ENCODE peak calls at places on chromosomes 16 and 17, in five cellular contexts. One of them, this sample, is unnamed.

GRCh38 chr17:79616801-79617200 is 6.0 kb upstream of the RBFOX3 start:
- DNase-seq in AG20443: no peak
- DNase-seq in naive thymus-derived CD8-positive, alpha-beta T cell: no peak
- DNase-seq in testis: no peak
- DNase-seq in T-helper 17 cell: no peak
- DNase-seq in this sample: no peak

GRCh38 chr17:17963066-17963465 is 9.1 kb downstream of the TOM1L2 start:
- DNase-seq in AG20443: no peak
- DNase-seq in naive thymus-derived CD8-positive, alpha-beta T cell: no peak
- DNase-seq in testis: no peak
- DNase-seq in T-helper 17 cell: no peak
- DNase-seq in this sample: no peak

GRCh38 chr17:82878545-82878944 is 38.7 kb upstream of the ZNF750 start:
- DNase-seq in AG20443: no peak
- DNase-seq in naive thymus-derived CD8-positive, alpha-beta T cell: no peak
- DNase-seq in testis: peak
- DNase-seq in T-helper 17 cell: no peak
- DNase-seq in this sample: no peak

GRCh38 chr16:15587152-15587825 is 55.7 kb downstream of the MARF1 start:
- DNase-seq in AG20443: no peak
- DNase-seq in naive thymus-derived CD8-positive, alpha-beta T cell: no peak
- DNase-seq in testis: no peak
- DNase-seq in T-helper 17 cell: no peak
- DNase-seq in this sample: no peak

GRCh38 chr16:28261916-28262315 is 30.4 kb upstream of the SBK1 start:
- DNase-seq in AG20443: no peak
- DNase-seq in naive thymus-derived CD8-positive, alpha-beta T cell: no peak
- DNase-seq in testis: no peak
- DNase-seq in T-helper 17 cell: no peak
- DNase-seq in this sample: no peak

GRCh38 chr16:10578474-10579316 is 1.7 kb downstream of the EMP2 start:
- DNase-seq in AG20443: no peak
- DNase-seq in naive thymus-derived CD8-positive, alpha-beta T cell: no peak
- DNase-seq in testis: no peak
- DNase-seq in T-helper 17 cell: no peak
- DNase-seq in this sample: no peak

GRCh38 chr17:5678171-5678570 is 93.9 kb upstream of the NLRP1 start:
- DNase-seq in AG20443: no peak
- DNase-seq in naive thymus-derived CD8-positive, alpha-beta T cell: no peak
- DNase-seq in testis: no peak
- DNase-seq in T-helper 17 cell: no peak
- DNase-seq in this sample: no peak

GRCh38 chr16:65214196-65214595 is 92.3 kb upstream of the CDH11 start:
- DNase-seq in AG20443: peak
- DNase-seq in naive thymus-derived CD8-positive, alpha-beta T cell: no peak
- DNase-seq in testis: no peak
- DNase-seq in T-helper 17 cell: no peak
- DNase-seq in this sample: no peak

GRCh38 chr16:70573451-70574121 is 50.0 kb downstream of the SF3B3 start:
- DNase-seq in AG20443: peak
- DNase-seq in naive thymus-derived CD8-positive, alpha-beta T cell: no peak
- DNase-seq in testis: peak
- DNase-seq in T-helper 17 cell: no peak
- DNase-seq in this sample: peak

GRCh38 chr16:89811321-89811720 is 5.1 kb downstream of the FANCA start:
- DNase-seq in AG20443: no peak
- DNase-seq in naive thymus-derived CD8-positive, alpha-beta T cell: no peak
- DNase-seq in testis: no peak
- DNase-seq in T-helper 17 cell: no peak
- DNase-seq in this sample: no peak

GRCh38 chr16:77539336-77539735 is 104.5 kb upstream of the ADAMTS18 start:
- DNase-seq in AG20443: no peak
- DNase-seq in naive thymus-derived CD8-positive, alpha-beta T cell: no peak
- DNase-seq in testis: no peak
- DNase-seq in T-helper 17 cell: no peak
- DNase-seq in this sample: no peak

GRCh38 chr17:335691-336090 is 16.9 kb downstream of the RPH3AL start:
- DNase-seq in AG20443: no peak
- DNase-seq in naive thymus-derived CD8-positive, alpha-beta T cell: no peak
- DNase-seq in testis: no peak
- DNase-seq in T-helper 17 cell: no peak
- DNase-seq in this sample: no peak

GRCh38 chr16:87068316-87068715 is 248.9 kb downstream of the C16orf95 start:
- DNase-seq in AG20443: no peak
- DNase-seq in naive thymus-derived CD8-positive, alpha-beta T cell: no peak
- DNase-seq in testis: no peak
- DNase-seq in T-helper 17 cell: no peak
- DNase-seq in this sample: no peak

GRCh38 chr16:10003486-10003885 is 178.7 kb downstream of the GRIN2A start:
- DNase-seq in AG20443: no peak
- DNase-seq in naive thymus-derived CD8-positive, alpha-beta T cell: no peak
- DNase-seq in testis: no peak
- DNase-seq in T-helper 17 cell: no peak
- DNase-seq in this sample: no peak

GRCh38 chr17:64494121-64494520 is 2.7 kb downstream of the POLG2 start:
- DNase-seq in AG20443: no peak
- DNase-seq in naive thymus-derived CD8-positive, alpha-beta T cell: no peak
- DNase-seq in testis: no peak
- DNase-seq in T-helper 17 cell: no peak
- DNase-seq in this sample: no peak

GRCh38 chr17:3771140-3771539 is 29.8 kb downstream of the ITGAE start:
- DNase-seq in AG20443: no peak
- DNase-seq in naive thymus-derived CD8-positive, alpha-beta T cell: no peak
- DNase-seq in testis: no peak
- DNase-seq in T-helper 17 cell: no peak
- DNase-seq in this sample: no peak

GRCh38 chr16:1037023-1037933 is 35.3 kb upstream of the SSTR5 start:
- DNase-seq in AG20443: peak
- DNase-seq in naive thymus-derived CD8-positive, alpha-beta T cell: no peak
- DNase-seq in testis: no peak
- DNase-seq in T-helper 17 cell: no peak
- DNase-seq in this sample: no peak

GRCh38 chr17:40356906-40357861 is 7.4 kb downstream of the GJD3 start:
- DNase-seq in AG20443: peak
- DNase-seq in naive thymus-derived CD8-positive, alpha-beta T cell: no peak
- DNase-seq in testis: no peak
- DNase-seq in T-helper 17 cell: no peak
- DNase-seq in this sample: no peak

GRCh38 chr17:77854759-77855745 is 103.5 kb upstream of the TNRC6C start:
- DNase-seq in AG20443: no peak
- DNase-seq in naive thymus-derived CD8-positive, alpha-beta T cell: no peak
- DNase-seq in testis: no peak
- DNase-seq in T-helper 17 cell: no peak
- DNase-seq in this sample: no peak

GRCh38 chr17:14737984-14738651 is 437.2 kb downstream of the HS3ST3B1 start:
- DNase-seq in AG20443: peak
- DNase-seq in naive thymus-derived CD8-positive, alpha-beta T cell: no peak
- DNase-seq in testis: peak
- DNase-seq in T-helper 17 cell: no peak
- DNase-seq in this sample: peak

GRCh38 chr17:57121308-57122042 is 36.4 kb downstream of the AKAP1 start:
- DNase-seq in AG20443: peak
- DNase-seq in naive thymus-derived CD8-positive, alpha-beta T cell: no peak
- DNase-seq in testis: peak
- DNase-seq in T-helper 17 cell: no peak
- DNase-seq in this sample: no peak

GRCh38 chr16:16010194-16010593 is 60.8 kb downstream of the ABCC1 start:
- DNase-seq in AG20443: no peak
- DNase-seq in naive thymus-derived CD8-positive, alpha-beta T cell: no peak
- DNase-seq in testis: no peak
- DNase-seq in T-helper 17 cell: no peak
- DNase-seq in this sample: no peak

GRCh38 chr17:76427457-76428231 is 25.3 kb downstream of the UBE2O start:
- DNase-seq in AG20443: peak
- DNase-seq in naive thymus-derived CD8-positive, alpha-beta T cell: no peak
- DNase-seq in testis: no peak
- DNase-seq in T-helper 17 cell: no peak
- DNase-seq in this sample: no peak

GRCh38 chr17:40071720-40072480 is 9.1 kb downstream of the THRA start:
- DNase-seq in AG20443: no peak
- DNase-seq in naive thymus-derived CD8-positive, alpha-beta T cell: no peak
- DNase-seq in testis: peak
- DNase-seq in T-helper 17 cell: no peak
- DNase-seq in this sample: no peak

This sample was measured in non-pigmented ciliary epithelial cell.